ENCODE peak calls at places on chromosome 5, in five cellular contexts. R, Z, K, I and S are unnamed samples.

GRCh38 chr5:65121880-65122436 is 353.2 kb downstream of the CWC27 start:
- DNase-seq in R (no peak), Z (no peak), K (no peak), I (no peak), S (no peak)

GRCh38 chr5:52783226-52783959 is 4.3 kb upstream of the ITGA1 start:
- DNase-seq in R (peak; percentile 2), Z (peak; percentile 83), K (no peak), I (no peak), S (no peak)

GRCh38 chr5:94983861-94984535 is 300.9 kb downstream of the MCTP1 start:
- DNase-seq in R (no peak), Z (peak; percentile 31), K (no peak), I (no peak), S (no peak)

GRCh38 chr5:6700686-6701355 is 12.4 kb upstream of the TENT4A start:
- DNase-seq in R (no peak), Z (no peak), K (no peak), I (no peak), S (no peak)

GRCh38 chr5:74765201-74765600 is 1.7 kb downstream of the GFM2 start:
- DNase-seq in R (no peak), Z (peak; percentile 13), K (no peak), I (no peak), S (peak; percentile 39)

GRCh38 chr5:74056789-74057164 is 430.8 kb downstream of the ARHGEF28 start:
- DNase-seq in R (no peak), Z (peak; percentile 51), K (no peak), I (no peak), S (peak; percentile 42)

GRCh38 chr5:115801984-115802383 is 14.5 kb downstream of the CDO1 start:
- DNase-seq in R (no peak), Z (no peak), K (no peak), I (no peak), S (no peak)

GRCh38 chr5:65809817-65810531 is 88.0 kb downstream of the NLN start:
- DNase-seq in R (no peak), Z (peak; percentile 71), K (no peak), I (no peak), S (no peak)

GRCh38 chr5:31232273-31232888 is 38.9 kb downstream of the CDH6 start:
- DNase-seq in R (peak; percentile 42), Z (peak; percentile 81), K (no peak), I (no peak), S (peak; percentile 76)

GRCh38 chr5:135339189-135339588 is 59.8 kb downstream of the MACROH2A1 start:
- DNase-seq in R (no peak), Z (no peak), K (no peak), I (no peak), S (no peak)

GRCh38 chr5:55327281-55327680 is 19.5 kb downstream of the MTREX start:
- DNase-seq in R (no peak), Z (no peak), K (no peak), I (no peak), S (no peak)

GRCh38 chr5:39765381-39765780 is 340.6 kb upstream of the DAB2 start:
- DNase-seq in R (no peak), Z (no peak), K (no peak), I (no peak), S (no peak)

GRCh38 chr5:140190868-140191209 is 15.9 kb downstream of the CYSTM1 start:
- DNase-seq in R (no peak), Z (no peak), K (no peak), I (no peak), S (no peak)

GRCh38 chr5:179974946-179975712 is 67.4 kb upstream of the TBC1D9B start:
- DNase-seq in R (peak; percentile 24), Z (peak; percentile 33), K (no peak), I (peak; percentile 15), S (peak; percentile 84)

GRCh38 chr5:176543428-176544182 is 5.5 kb upstream of the CDHR2 start:
- DNase-seq in R (peak; percentile 64), Z (peak; percentile 73), K (no peak), I (peak; percentile 73), S (peak; percentile 96)

GRCh38 chr5:88671808-88672499 is 211.0 kb downstream of the MEF2C start:
- DNase-seq in R (no peak), Z (no peak), K (no peak), I (no peak), S (no peak)

GRCh38 chr5:150329881-150330876 is 27.3 kb upstream of the TCOF1 start:
- DNase-seq in R (no peak), Z (no peak), K (no peak), I (no peak), S (no peak)

GRCh38 chr5:150340614-150341265 is 16.8 kb upstream of the TCOF1 start:
- DNase-seq in R (peak; percentile 14), Z (no peak), K (no peak), I (no peak), S (no peak)

GRCh38 chr5:151820903-151821302 is 49.1 kb downstream of the G3BP1 start:
- DNase-seq in R (peak; percentile 27), Z (no peak), K (no peak), I (no peak), S (no peak)

GRCh38 chr5:119191944-119192343 is 121.1 kb downstream of the DMXL1 start:
- DNase-seq in R (no peak), Z (no peak), K (no peak), I (no peak), S (no peak)

GRCh38 chr5:154445422-154446182 is at the start of gene SAP30L:
- DNase-seq in R (peak; percentile 92), Z (peak; percentile 93), K (peak; percentile 89), I (peak; percentile 97), S (peak; percentile 97)

GRCh38 chr5:138408023-138408422 is 30.8 kb upstream of the REEP2 start:
- DNase-seq in R (no peak), Z (no peak), K (no peak), I (no peak), S (peak; percentile 59)

GRCh38 chr5:9343146-9343850 is 202.6 kb downstream of the SEMA5A start:
- DNase-seq in R (no peak), Z (peak; percentile 42), K (no peak), I (no peak), S (no peak)

GRCh38 chr5:101783241-101784095 is 512.6 kb downstream of the SLCO4C1 start:
- DNase-seq in R (no peak), Z (peak; percentile 25), K (no peak), I (no peak), S (peak; percentile 32)